ENCODE peak calls at places on chromosomes 3 and 15, in nine cellular contexts. H is adrenal gland, S is Peyer's patch, U is HCT116, X is aorta, C is endodermal cell, A is mucosa of descending colon, K is fibroblast of lung, D is cardiac muscle cell. Y is an unnamed sample. For H3K9me3, the result is how much of the 10 kb centered on the place peaks cover.

GRCh38 chr3:63864008-63864871 is 573 bp downstream of the ATXN7 start:
- DNase-seq in S (peak), D (peak), K (no peak), U (no peak), X (peak), C (peak), A (peak), H (peak), Y (peak)

GRCh38 chr15:85749261-85750151 is 45.2 kb downstream of the KLHL25 start:
- DNase-seq in X (no peak), U (no peak), S (peak), K (peak), D (no peak), A (no peak), C (peak), H (peak), Y (no peak)

GRCh38 chr3:121660356-121661171 is at the start of gene HCLS1:
- DNase-seq in U (no peak), X (peak), C (no peak), K (no peak), H (peak), D (no peak), A (peak), S (peak), Y (peak)

GRCh38 chr3:186365202-186365974 is 3.4 kb upstream of the DGKG start:
- DNase-seq in S (no peak), C (no peak), X (peak), D (no peak), A (no peak), U (no peak), K (peak), H (no peak), Y (no peak)

GRCh38 chr3:71414189-71414924 is 169.2 kb downstream of the FOXP1 start:
- DNase-seq in U (no peak), X (no peak), H (no peak), D (no peak), S (no peak), C (no peak), K (no peak), A (no peak), Y (no peak)

GRCh38 chr15:36365963-36366362 is 213.5 kb upstream of the CDIN1 start:
- DNase-seq in S (no peak), X (no peak), C (no peak), K (no peak), H (no peak), U (no peak), A (no peak), D (no peak), Y (no peak)

GRCh38 chr3:142394921-142395622 is 52.8 kb downstream of the XRN1 start:
- DNase-seq in X (no peak), A (no peak), C (no peak), S (no peak), K (peak), U (no peak), H (no peak), D (peak), Y (no peak)

GRCh38 chr3:3499987-3500386 is 299.2 kb upstream of the LRRN1 start:
- DNase-seq in H (no peak), K (no peak), A (no peak), D (no peak), U (no peak), C (no peak), S (no peak), X (no peak), Y (no peak)

GRCh38 chr3:16429086-16429485 is 84.4 kb downstream of the RFTN1 start:
- DNase-seq in U (no peak), S (no peak), K (peak), X (no peak), H (no peak), D (no peak), A (no peak), C (no peak), Y (no peak)

GRCh38 chr15:59399465-59400102 is 26.9 kb upstream of the MYO1E start:
- DNase-seq in C (no peak), U (no peak), D (no peak), H (no peak), S (peak), A (no peak), K (no peak), X (no peak), Y (no peak)

GRCh38 chr3:178684881-178685590 is 148.8 kb downstream of the KCNMB2 start:
- DNase-seq in X (no peak), A (no peak), S (no peak), K (no peak), U (no peak), C (peak), H (no peak), D (peak), Y (no peak)

GRCh38 chr3:30894521-30895289 is at the start of gene GADL1:
- DNase-seq in K (peak), H (peak), X (peak), D (peak), C (peak), S (peak), A (no peak), U (no peak), Y (peak)

GRCh38 chr3:194130807-194131589 is 5.0 kb upstream of the HES1 start:
- DNase-seq in K (peak), S (peak), U (no peak), A (peak), C (peak), X (no peak), H (no peak), D (peak), Y (no peak)

GRCh38 chr15:73677146-73677607 is 7.0 kb upstream of the CD276 start:
- DNase-seq in H (peak), A (peak), C (peak), S (peak), D (peak), K (peak), U (peak), X (peak), Y (peak)

GRCh38 chr15:45199136-45199810 is 11.5 kb upstream of the SHF start:
- DNase-seq in A (peak), S (peak), D (peak), H (peak), K (peak), X (no peak), U (no peak), C (peak), Y (peak)

GRCh38 chr3:54321515-54321914 is 199.2 kb downstream of the CACNA2D3 start:
- DNase-seq in U (no peak), C (no peak), A (no peak), D (peak), S (no peak), X (no peak), K (no peak), H (no peak), Y (no peak)

GRCh38 chr3:11948866-11949265 is 55.3 kb upstream of the SYN2 start:
- DNase-seq in D (no peak), H (no peak), X (no peak), A (no peak), S (no peak), U (no peak), K (no peak), C (no peak), Y (no peak)

GRCh38 chr3:14949126-14949525 is 1.7 kb downstream of the NR2C2 start:
- DNase-seq in S (no peak), D (no peak), X (no peak), U (no peak), C (peak), H (no peak), K (no peak), A (no peak), Y (no peak)

GRCh38 chr3:51974963-51975856 is at the start of gene ABHD14A:
- DNase-seq in D (peak), A (peak), X (peak), S (peak), H (peak), K (peak), U (no peak), C (peak), Y (peak)

GRCh38 chr15:57680021-57680420 is 26.5 kb upstream of the POLR2M start:
- DNase-seq in X (peak), D (no peak), C (no peak), K (peak), S (no peak), U (no peak), A (no peak), H (peak), Y (peak)

GRCh38 chr15:56886450-56886856 is 32.0 kb upstream of the TCF12 start:
- DNase-seq in A (no peak), H (no peak), K (no peak), S (no peak), X (no peak), D (no peak), C (no peak), U (no peak), Y (no peak)

GRCh38 chr3:196726788-196727675 is 12.6 kb upstream of the PAK2 start:
- DNase-seq in K (peak), H (no peak), X (no peak), C (no peak), S (no peak), U (no peak), A (no peak), D (no peak), Y (peak)

GRCh38 chr15:35038655-35039534 is 46.2 kb downstream of the NANOGP8 start:
- DNase-seq in U (no peak), C (no peak), D (no peak), S (no peak), X (no peak), H (no peak), A (no peak), K (peak), Y (peak)

GRCh38 chr3:119352863-119353527 is 58.8 kb downstream of the ARHGAP31 start:
- DNase-seq in K (peak), C (no peak), D (no peak), A (no peak), U (peak), H (no peak), X (no peak), S (no peak), Y (peak)

GRCh38 chr15:87563840-87564239 is 692.7 kb downstream of the NTRK3 start:
- DNase-seq in X (no peak), S (no peak), A (no peak), U (no peak), D (no peak), C (no peak), H (no peak), K (no peak), Y (no peak)
- H3K9me3 ChIP-seq in X (under half), S (under half), A (under half), U (under half), D (under half), C (under half), H (under half), K (under half), Y (under half)

GRCh38 chr15:97461212-97461611 is 499.3 kb upstream of the ARRDC4 start:
- DNase-seq in C (no peak), K (no peak), S (no peak), H (no peak), A (no peak), D (no peak), X (no peak), U (no peak), Y (no peak)

GRCh38 chr15:97456541-97456940 is 504.0 kb upstream of the ARRDC4 start:
- DNase-seq in S (no peak), A (no peak), H (no peak), U (no peak), D (no peak), K (no peak), C (no peak), X (no peak), Y (no peak)

GRCh38 chr15:97459771-97460170 is 500.7 kb upstream of the ARRDC4 start:
- DNase-seq in D (peak), S (no peak), U (no peak), H (no peak), C (no peak), K (no peak), A (no peak), X (no peak), Y (no peak)
- H3K9me3 ChIP-seq in D (under half), S (under half), U (under half), H (under half), C (under half), K (under half), A (under half), X (under half), Y (under half)

GRCh38 chr15:94970831-94971230 is 739.5 kb downstream of the MCTP2 start:
- DNase-seq in C (no peak), S (no peak), K (no peak), H (no peak), X (no peak), D (no peak), A (no peak), U (no peak), Y (no peak)

GRCh38 chr15:94970096-94970495 is 738.7 kb downstream of the MCTP2 start:
- DNase-seq in C (no peak), U (no peak), S (no peak), A (no peak), D (no peak), H (no peak), K (no peak), X (no peak), Y (no peak)

GRCh38 chr15:94968133-94968532 is 736.8 kb downstream of the MCTP2 start:
- DNase-seq in K (no peak), S (no peak), C (no peak), X (no peak), H (peak), A (no peak), U (no peak), D (no peak), Y (no peak)

DNA sequence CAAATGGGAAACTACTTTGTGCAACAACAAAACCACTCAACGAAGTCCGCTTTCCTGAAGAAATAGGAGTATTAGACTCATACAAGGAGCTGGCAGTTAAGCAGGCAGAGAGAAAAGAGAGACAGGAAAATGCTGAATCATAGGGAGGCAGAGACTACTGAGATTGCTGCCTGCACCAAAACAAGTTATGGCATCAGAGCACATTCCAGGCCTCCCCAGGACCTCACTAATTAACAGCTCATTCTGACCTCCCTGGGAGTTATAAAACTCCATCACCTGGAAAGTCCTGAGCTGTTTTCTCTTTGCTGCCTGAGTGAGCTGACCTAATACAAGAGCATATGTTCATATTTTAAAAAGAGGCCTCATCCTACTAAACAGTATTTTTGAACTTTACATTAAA is 741.0 kb downstream of the MCTP2 start:
- DNase-seq in C (peak), A (no peak), H (no peak), X (no peak), U (no peak), K (peak), D (no peak), S (no peak), Y (peak)
- H3K9me3 ChIP-seq in C (under half), A (under half), H (under half), X (under half), U (under half), K (under half), D (under half), S (under half), Y (under half)

GRCh38 chr3:155102329-155102728 is 22.2 kb downstream of the MME start:
- DNase-seq in H (no peak), C (no peak), A (no peak), U (no peak), X (no peak), K (peak), D (no peak), S (no peak), Y (no peak)
- H3K9me3 ChIP-seq in H (under half), C (under half), A (under half), U (under half), X (under half), K (under half), D (under half), S (under half), Y (under half)

GRCh38 chr15:95561463-95561862 is 769.0 kb upstream of the NR2F2 start:
- DNase-seq in K (peak), U (no peak), H (no peak), X (no peak), C (no peak), D (no peak), A (no peak), S (no peak), Y (no peak)

GRCh38 chr15:95563634-95564033 is 766.9 kb upstream of the NR2F2 start:
- DNase-seq in S (no peak), D (no peak), H (no peak), A (no peak), X (no peak), U (no peak), C (no peak), K (no peak), Y (no peak)

GRCh38 chr15:95567686-95568085 is 762.8 kb upstream of the NR2F2 start:
- DNase-seq in C (no peak), U (no peak), X (no peak), H (no peak), K (peak), D (no peak), S (no peak), A (no peak), Y (no peak)

GRCh38 chr15:95565201-95565600 is 765.3 kb upstream of the NR2F2 start:
- DNase-seq in U (no peak), D (no peak), A (no peak), S (no peak), K (no peak), C (no peak), X (no peak), H (no peak), Y (no peak)

DNA sequence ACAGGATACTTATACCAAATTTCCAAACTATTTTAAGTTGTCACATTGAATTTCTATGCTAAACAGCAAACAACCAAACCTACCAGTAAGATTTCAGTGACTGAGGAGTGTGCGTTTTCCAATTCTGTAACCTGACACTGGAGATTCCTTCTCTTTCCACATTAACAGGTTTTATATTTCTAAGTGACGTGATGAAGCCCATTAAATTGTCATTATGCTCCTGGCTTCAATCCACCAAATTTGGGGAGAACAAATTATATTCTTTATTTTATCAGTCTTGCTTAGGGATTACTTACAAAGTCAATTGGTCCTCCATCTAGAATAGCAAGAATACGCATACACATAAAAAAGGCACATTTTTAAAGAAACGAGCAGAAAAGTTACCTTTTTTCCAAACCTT is 764.8 kb upstream of the NR2F2 start:
- DNase-seq in D (no peak), A (no peak), X (no peak), U (no peak), K (no peak), H (no peak), C (no peak), S (no peak), Y (no peak)
- H3K9me3 ChIP-seq in D (under half), A (under half), X (under half), U (under half), K (under half), H (under half), C (under half), S (under half), Y (under half)

GRCh38 chr3:150180349-150180748 is 209.7 kb upstream of the PFN2 start:
- DNase-seq in X (no peak), A (no peak), H (no peak), U (no peak), D (no peak), C (no peak), K (peak), S (no peak), Y (peak)

GRCh38 chr3:150174179-150174578 is 203.5 kb upstream of the PFN2 start:
- DNase-seq in A (no peak), S (no peak), K (peak), C (no peak), X (no peak), U (no peak), H (no peak), D (no peak), Y (peak)

GRCh38 chr3:150177673-150178378 is 207.1 kb upstream of the PFN2 start:
- DNase-seq in U (no peak), C (no peak), S (no peak), A (no peak), K (peak), H (no peak), X (no peak), D (no peak), Y (peak)

GRCh38 chr3:150183619-150184425 is 213.1 kb upstream of the PFN2 start:
- DNase-seq in A (peak), D (peak), K (peak), C (peak), U (peak), H (peak), X (peak), S (peak), Y (peak)

DNA sequence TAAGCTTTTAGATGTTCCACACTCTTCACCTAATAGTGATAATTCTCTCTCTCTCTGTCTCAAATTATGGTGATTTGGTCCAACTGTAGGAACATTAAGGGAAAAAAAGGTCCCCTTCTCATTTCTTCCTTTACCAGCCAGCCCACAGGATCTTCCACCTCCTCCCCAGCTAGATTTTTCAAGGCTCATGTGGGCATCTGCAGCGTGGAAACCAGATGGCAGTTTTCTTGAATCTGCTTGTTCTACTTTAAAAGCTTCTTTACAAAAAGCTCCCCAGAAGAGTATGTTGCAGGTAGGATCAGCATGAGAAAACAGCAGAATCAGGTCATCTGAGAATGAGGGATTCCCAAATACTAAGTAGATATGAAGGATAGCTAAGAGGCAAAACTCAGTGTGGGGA is 208.6 kb upstream of the PFN2 start:
- DNase-seq in S (no peak), X (no peak), D (no peak), H (no peak), C (no peak), K (no peak), U (no peak), A (no peak), Y (no peak)
- H3K9me3 ChIP-seq in S (under half), X (under half), D (under half), H (under half), C (under half), K (under half), U (under half), A (under half), Y (under half)

GRCh38 chr3:124088801-124089200 is 96.9 kb upstream of the ROPN1 start:
- DNase-seq in U (no peak), D (no peak), S (no peak), X (no peak), C (no peak), K (no peak), H (no peak), A (no peak), Y (no peak)
- H3K9me3 ChIP-seq in U (under half), D (under half), S (under half), X (under half), C (under half), K (under half), H (under half), A (under half), Y (under half)

GRCh38 chr3:6631376-6631775 is 229.5 kb upstream of the GRM7 start:
- DNase-seq in S (no peak), U (no peak), C (no peak), A (no peak), H (no peak), K (no peak), X (no peak), D (no peak), Y (no peak)
- H3K9me3 ChIP-seq in S (under half), U (under half), C (under half), A (under half), H (under half), K (under half), X (under half), D (under half), Y (under half)